ENCODE peak calls at places on chromosomes 3 and 15, in ten cellular contexts. One of them, this sample, is unnamed. For H3K4me1, the result is how much of the 10 kb centered on the place peaks cover.

GRCh38 chr3:4684976-4685375 is 191.8 kb downstream of the ITPR1 start:
- DNase-seq in esophagus muscularis mucosa: no peak
- DNase-seq in A549: no peak
- DNase-seq in GM12878: no peak
- DNase-seq in HepG2: no peak
- DNase-seq in tibial nerve: no peak
- DNase-seq in ovary: no peak
- DNase-seq in stomach: no peak
- DNase-seq in transverse colon: no peak
- DNase-seq in H1: no peak
- DNase-seq in this sample: no peak

GRCh38 chr3:179026636-179027035 is 45.0 kb downstream of the ZMAT3 start:
- DNase-seq in A549: no peak
- DNase-seq in stomach: no peak
- DNase-seq in ovary: no peak
- DNase-seq in HepG2: no peak
- DNase-seq in esophagus muscularis mucosa: no peak
- DNase-seq in tibial nerve: no peak
- DNase-seq in H1: no peak
- DNase-seq in transverse colon: no peak
- DNase-seq in GM12878: no peak
- DNase-seq in this sample: no peak

GRCh38 chr15:65828566-65828965 is 36.5 kb upstream of the DENND4A start:
- DNase-seq in tibial nerve: no peak
- DNase-seq in esophagus muscularis mucosa: no peak
- DNase-seq in A549: no peak
- DNase-seq in HepG2: no peak
- DNase-seq in stomach: no peak
- DNase-seq in ovary: no peak
- DNase-seq in GM12878: no peak
- DNase-seq in transverse colon: no peak
- DNase-seq in H1: no peak
- DNase-seq in this sample: no peak

GRCh38 chr3:25906132-25906906 is 116.4 kb downstream of the OXSM start:
- DNase-seq in H1: no peak
- DNase-seq in stomach: no peak
- DNase-seq in transverse colon: no peak
- DNase-seq in esophagus muscularis mucosa: no peak
- DNase-seq in A549: no peak
- DNase-seq in ovary: no peak
- DNase-seq in tibial nerve: no peak
- DNase-seq in HepG2: no peak
- DNase-seq in GM12878: no peak
- DNase-seq in this sample: no peak

GRCh38 chr3:17357035-17357710 is 385.3 kb downstream of the TBC1D5 start:
- DNase-seq in A549: no peak
- DNase-seq in tibial nerve: no peak
- DNase-seq in transverse colon: no peak
- DNase-seq in esophagus muscularis mucosa: no peak
- DNase-seq in ovary: no peak
- DNase-seq in stomach: no peak
- DNase-seq in GM12878: no peak
- DNase-seq in H1: no peak
- DNase-seq in HepG2: no peak
- DNase-seq in this sample: no peak

GRCh38 chr15:58694641-58695398 is 54.7 kb downstream of the ADAM10 start:
- DNase-seq in stomach: no peak
- DNase-seq in tibial nerve: no peak
- DNase-seq in H1: no peak
- DNase-seq in transverse colon: no peak
- DNase-seq in ovary: no peak
- DNase-seq in esophagus muscularis mucosa: no peak
- DNase-seq in A549: no peak
- DNase-seq in GM12878: no peak
- DNase-seq in HepG2: no peak
- DNase-seq in this sample: no peak

GRCh38 chr15:61099030-61099800 is 129.9 kb downstream of the RORA start:
- DNase-seq in tibial nerve: no peak
- DNase-seq in ovary: no peak
- DNase-seq in GM12878: no peak
- DNase-seq in A549: no peak
- DNase-seq in esophagus muscularis mucosa: no peak
- DNase-seq in transverse colon: no peak
- DNase-seq in H1: no peak
- DNase-seq in HepG2: no peak
- DNase-seq in stomach: no peak
- DNase-seq in this sample: no peak

GRCh38 chr3:32626650-32627049 is 56.0 kb upstream of the DYNC1LI1 start:
- DNase-seq in stomach: no peak
- DNase-seq in H1: no peak
- DNase-seq in tibial nerve: no peak
- DNase-seq in ovary: no peak
- DNase-seq in HepG2: no peak
- DNase-seq in GM12878: no peak
- DNase-seq in A549: no peak
- DNase-seq in esophagus muscularis mucosa: peak
- DNase-seq in transverse colon: no peak
- DNase-seq in this sample: no peak

GRCh38 chr3:43855674-43856299 is 165.0 kb downstream of the ABHD5 start:
- DNase-seq in stomach: peak
- DNase-seq in H1: peak
- DNase-seq in transverse colon: peak
- DNase-seq in HepG2: peak
- DNase-seq in esophagus muscularis mucosa: peak
- DNase-seq in tibial nerve: no peak
- DNase-seq in A549: peak
- DNase-seq in ovary: peak
- DNase-seq in GM12878: peak
- DNase-seq in this sample: no peak

GRCh38 chr3:148737104-148737525 is 39.4 kb downstream of the AGTR1 start:
- DNase-seq in HepG2: peak
- DNase-seq in transverse colon: no peak
- DNase-seq in ovary: no peak
- DNase-seq in H1: no peak
- DNase-seq in A549: peak
- DNase-seq in tibial nerve: no peak
- DNase-seq in esophagus muscularis mucosa: no peak
- DNase-seq in stomach: no peak
- DNase-seq in GM12878: no peak
- DNase-seq in this sample: no peak

GRCh38 chr3:56054827-56055226 is 413.4 kb downstream of the ERC2 start:
- DNase-seq in stomach: no peak
- DNase-seq in H1: no peak
- DNase-seq in GM12878: no peak
- DNase-seq in A549: no peak
- DNase-seq in transverse colon: no peak
- DNase-seq in tibial nerve: no peak
- DNase-seq in ovary: no peak
- DNase-seq in esophagus muscularis mucosa: no peak
- DNase-seq in HepG2: no peak
- DNase-seq in this sample: no peak

DNA sequence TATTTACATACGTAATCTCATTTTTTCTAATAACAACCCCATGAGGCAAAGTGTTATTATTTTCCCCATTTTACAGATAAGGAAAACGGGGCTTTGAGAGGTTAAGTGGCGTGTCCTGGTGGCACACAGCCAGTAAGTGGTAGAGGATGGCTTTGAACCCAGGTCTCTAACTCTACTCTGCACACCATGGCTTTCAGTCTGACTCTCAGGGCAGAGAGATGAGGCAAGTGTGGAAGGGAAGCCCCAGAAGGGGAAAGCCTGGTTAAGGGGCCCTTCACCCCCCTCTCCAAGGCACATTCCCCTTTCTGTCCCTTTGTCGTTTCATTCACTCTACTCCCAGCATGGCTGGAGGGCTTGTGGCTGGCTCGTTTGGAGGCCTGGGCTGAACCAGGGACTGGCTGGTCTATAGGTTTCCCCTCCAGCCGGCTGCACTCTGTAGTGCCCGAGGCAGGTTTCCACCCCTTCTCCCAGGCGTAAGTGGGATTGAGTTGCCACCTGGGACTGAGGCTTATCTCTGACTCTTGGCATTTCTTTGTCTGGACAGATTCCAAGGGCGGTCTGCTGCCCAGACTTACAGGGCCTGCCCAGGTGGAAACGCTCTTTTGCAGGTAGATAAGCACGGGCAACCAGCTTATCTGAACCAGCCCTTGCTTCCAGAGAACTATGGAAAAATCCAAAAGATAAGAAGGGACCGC is 12.1 kb downstream of the SEMA4B start:
- DNase-seq in transverse colon: peak
- DNase-seq in HepG2: no peak
- DNase-seq in stomach: peak
- DNase-seq in esophagus muscularis mucosa: no peak
- DNase-seq in GM12878: no peak
- DNase-seq in ovary: no peak
- DNase-seq in A549: no peak
- DNase-seq in H1: no peak
- DNase-seq in tibial nerve: no peak
- DNase-seq in this sample: no peak
- H3K4me1 ChIP-seq in transverse colon: half or more
- H3K4me1 ChIP-seq in HepG2: under half
- H3K4me1 ChIP-seq in stomach: under half
- H3K4me1 ChIP-seq in esophagus muscularis mucosa: under half
- H3K4me1 ChIP-seq in GM12878: under half
- H3K4me1 ChIP-seq in ovary: under half
- H3K4me1 ChIP-seq in A549: half or more
- H3K4me1 ChIP-seq in H1: under half
- H3K4me1 ChIP-seq in tibial nerve: under half
- H3K4me1 ChIP-seq in this sample: under half

DNA sequence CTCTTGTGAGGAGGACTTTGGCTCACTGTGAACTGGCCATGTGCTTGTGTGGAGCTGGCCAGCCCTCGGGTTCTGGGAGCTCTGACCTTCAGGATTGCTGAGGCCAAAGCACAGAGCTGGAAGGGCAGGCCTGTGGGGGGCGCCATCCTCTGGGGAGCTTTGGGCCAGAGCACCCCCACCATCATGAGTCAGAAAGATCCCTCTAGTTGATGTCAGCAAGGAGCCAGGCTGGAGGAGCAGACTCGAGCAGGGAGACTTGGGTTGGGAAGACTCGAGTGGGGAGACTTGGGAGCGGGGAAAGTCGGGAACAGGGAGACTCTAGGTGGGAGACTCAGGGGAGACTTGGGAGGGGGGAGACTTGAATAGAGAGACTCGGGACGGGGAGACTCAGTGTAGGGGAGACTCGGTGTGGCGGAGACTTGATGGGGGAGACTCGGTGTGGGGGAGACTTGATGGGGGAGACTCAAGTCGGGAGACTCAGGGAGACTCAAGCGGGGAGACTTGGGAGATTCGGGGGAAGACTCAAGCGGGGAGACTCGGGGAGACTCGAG is 37.7 kb upstream of the PLXNA1 start:
- DNase-seq in H1: no peak
- DNase-seq in transverse colon: no peak
- DNase-seq in ovary: no peak
- DNase-seq in HepG2: no peak
- DNase-seq in stomach: no peak
- DNase-seq in A549: no peak
- DNase-seq in tibial nerve: no peak
- DNase-seq in esophagus muscularis mucosa: no peak
- DNase-seq in GM12878: no peak
- DNase-seq in this sample: peak
- TF ChIP-seq EP300 in H1: no peak
- TF ChIP-seq EP300 in transverse colon: no peak
- TF ChIP-seq EP300 in ovary: no peak
- TF ChIP-seq EP300 in HepG2: no peak
- TF ChIP-seq EP300 in stomach: no peak
- TF ChIP-seq EP300 in A549: no peak
- TF ChIP-seq EP300 in tibial nerve: no peak
- TF ChIP-seq EP300 in esophagus muscularis mucosa: no peak
- TF ChIP-seq EP300 in GM12878: no peak
- TF ChIP-seq EP300 in this sample: no peak

GRCh38 chr15:39785806-39786205 is 3.2 kb upstream of the FSIP1 start:
- DNase-seq in stomach: no peak
- DNase-seq in ovary: no peak
- DNase-seq in H1: no peak
- DNase-seq in HepG2: no peak
- DNase-seq in tibial nerve: no peak
- DNase-seq in esophagus muscularis mucosa: no peak
- DNase-seq in A549: no peak
- DNase-seq in GM12878: no peak
- DNase-seq in transverse colon: no peak
- DNase-seq in this sample: no peak
- H3K4me3 ChIP-seq in stomach: no peak
- H3K4me3 ChIP-seq in ovary: no peak
- H3K4me3 ChIP-seq in H1: no peak
- H3K4me3 ChIP-seq in HepG2: no peak
- H3K4me3 ChIP-seq in tibial nerve: no peak
- H3K4me3 ChIP-seq in esophagus muscularis mucosa: no peak
- H3K4me3 ChIP-seq in A549: no peak
- H3K4me3 ChIP-seq in GM12878: no peak
- H3K4me3 ChIP-seq in transverse colon: no peak
- H3K4me3 ChIP-seq in this sample: no peak

GRCh38 chr15:67548862-67549651 is 6.6 kb downstream of the MAP2K5 start:
- DNase-seq in A549: no peak
- DNase-seq in stomach: peak
- DNase-seq in esophagus muscularis mucosa: no peak
- DNase-seq in GM12878: no peak
- DNase-seq in HepG2: no peak
- DNase-seq in ovary: no peak
- DNase-seq in tibial nerve: no peak
- DNase-seq in H1: peak
- DNase-seq in transverse colon: peak
- DNase-seq in this sample: peak

GRCh38 chr15:67545864-67546263 is 3.4 kb downstream of the MAP2K5 start:
- DNase-seq in A549: no peak
- DNase-seq in HepG2: no peak
- DNase-seq in esophagus muscularis mucosa: peak
- DNase-seq in ovary: no peak
- DNase-seq in stomach: no peak
- DNase-seq in H1: no peak
- DNase-seq in transverse colon: no peak
- DNase-seq in GM12878: no peak
- DNase-seq in tibial nerve: no peak
- DNase-seq in this sample: no peak

GRCh38 chr15:67548532-67548852 is 6.0 kb downstream of the MAP2K5 start:
- DNase-seq in H1: no peak
- DNase-seq in GM12878: no peak
- DNase-seq in HepG2: no peak
- DNase-seq in transverse colon: no peak
- DNase-seq in ovary: no peak
- DNase-seq in esophagus muscularis mucosa: no peak
- DNase-seq in A549: no peak
- DNase-seq in stomach: no peak
- DNase-seq in tibial nerve: no peak
- DNase-seq in this sample: no peak

GRCh38 chr15:67547836-67548531 is 5.5 kb downstream of the MAP2K5 start:
- DNase-seq in GM12878: no peak
- DNase-seq in ovary: no peak
- DNase-seq in transverse colon: no peak
- DNase-seq in tibial nerve: no peak
- DNase-seq in esophagus muscularis mucosa: no peak
- DNase-seq in A549: no peak
- DNase-seq in stomach: no peak
- DNase-seq in HepG2: no peak
- DNase-seq in H1: no peak
- DNase-seq in this sample: no peak

DNA sequence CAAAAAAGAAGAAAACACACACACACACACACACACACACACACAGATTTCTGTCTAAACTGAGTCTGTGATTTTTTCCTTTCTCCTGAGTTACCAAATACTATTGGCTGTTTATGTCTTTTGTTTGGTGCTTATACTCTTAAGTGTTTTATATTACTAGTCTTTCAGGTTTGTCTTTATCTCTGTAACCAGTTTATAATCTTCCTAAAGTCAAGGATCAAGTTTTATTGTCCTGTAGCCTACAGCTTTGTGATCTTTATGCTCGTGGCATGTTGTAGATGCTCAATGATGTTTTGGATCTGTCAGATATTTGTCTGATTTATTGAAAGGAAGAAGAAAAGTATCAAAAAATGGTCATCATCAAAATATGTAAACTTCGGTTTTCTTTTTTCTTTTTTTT is 4.6 kb downstream of the MAP2K5 start:
- DNase-seq in ovary: no peak
- DNase-seq in stomach: no peak
- DNase-seq in tibial nerve: no peak
- DNase-seq in A549: no peak
- DNase-seq in transverse colon: no peak
- DNase-seq in GM12878: no peak
- DNase-seq in HepG2: no peak
- DNase-seq in H1: no peak
- DNase-seq in esophagus muscularis mucosa: no peak
- DNase-seq in this sample: no peak
- H3K4me1 ChIP-seq in ovary: under half
- H3K4me1 ChIP-seq in stomach: under half
- H3K4me1 ChIP-seq in tibial nerve: under half
- H3K4me1 ChIP-seq in A549: under half
- H3K4me1 ChIP-seq in transverse colon: half or more
- H3K4me1 ChIP-seq in GM12878: under half
- H3K4me1 ChIP-seq in HepG2: under half
- H3K4me1 ChIP-seq in H1: under half
- H3K4me1 ChIP-seq in esophagus muscularis mucosa: half or more
- H3K4me1 ChIP-seq in this sample: under half